ENCODE peak calls at places on chromosomes 11 and 22, in four cellular contexts. F, I, J and B are unnamed samples.

GRCh38 chr11:561148-562003 is 606 bp downstream of the RASSF7 start:
- DNase-seq in F (peak), I (no peak), J (no peak), B (no peak)

GRCh38 chr11:703515-703914 is 2.5 kb upstream of the EPS8L2 start:
- DNase-seq in F (no peak), J (no peak), I (no peak), B (no peak)

GRCh38 chr11:35721576-35722341 is 59.2 kb downstream of the TRIM44 start:
- DNase-seq in F (no peak), J (no peak), I (no peak), B (no peak)

GRCh38 chr22:41425704-41426365 is 20.8 kb downstream of the TOB2 start:
- DNase-seq in F (no peak), J (no peak), I (no peak), B (no peak)

GRCh38 chr11:3849297-3849874 is 6.1 kb upstream of the STIM1 start:
- DNase-seq in J (peak), I (no peak), F (peak), B (no peak)

GRCh38 chr11:20990447-20990846 is 321.1 kb downstream of the NELL1 start:
- DNase-seq in J (no peak), I (no peak), F (no peak), B (no peak)

GRCh38 chr11:58636587-58636986 is 14.1 kb downstream of the CNTF start:
- DNase-seq in F (no peak), J (no peak), I (no peak), B (no peak)

GRCh38 chr11:61274084-61274483 is 21.0 kb downstream of the VWCE start:
- DNase-seq in I (no peak), J (no peak), F (no peak), B (no peak)

GRCh38 chr11:117019871-117020270 is 78.4 kb downstream of the SIK3 start:
- DNase-seq in I (no peak), J (no peak), F (no peak), B (no peak)

GRCh38 chr11:31248768-31249167 is 120.8 kb downstream of the DCDC1 start:
- DNase-seq in J (no peak), F (no peak), I (no peak), B (no peak)

GRCh38 chr22:37077802-37078448 is 26.4 kb downstream of the KCTD17 start:
- DNase-seq in F (peak), I (no peak), J (peak), B (no peak)

GRCh38 chr11:86245369-86246292 is 1.1 kb downstream of the EED start:
- DNase-seq in I (peak), J (peak), F (peak), B (no peak)

GRCh38 chr22:19962246-19962908 is 20.8 kb upstream of the TXNRD2 start:
- DNase-seq in J (peak), F (peak), I (no peak), B (no peak)

GRCh38 chr11:19444231-19444630 is 203.5 kb upstream of the E2F8 start:
- DNase-seq in I (no peak), F (no peak), J (no peak), B (no peak)

GRCh38 chr11:3095712-3096361 is 38.6 kb upstream of the CARS1 start:
- DNase-seq in F (peak), I (peak), J (peak), B (peak)

GRCh38 chr11:104650234-104650633 is 248.0 kb downstream of the CASP12 start:
- DNase-seq in I (no peak), F (no peak), J (no peak), B (no peak)

GRCh38 chr11:120710354-120711187 is 199.0 kb downstream of the GRIK4 start:
- DNase-seq in F (peak), J (peak), I (peak), B (peak)

GRCh38 chr11:83760942-83761341 is 474.8 kb upstream of the CCDC90B start:
- DNase-seq in J (no peak), I (no peak), F (no peak), B (no peak)

GRCh38 chr22:19407649-19408606 is 23.6 kb downstream of the HIRA start:
- DNase-seq in J (no peak), I (no peak), F (peak), B (no peak)